ENCODE peak calls at places on chromosomes 13 and 19, in four cellular contexts. One of them, this sample, is unnamed.

GRCh38 chr13:44760434-44760833 is 184.3 kb upstream of the TSC22D1 start:
- DNase-seq in trophoblast cell: peak
- DNase-seq in IMR-90: no peak
- DNase-seq in H9: no peak
- DNase-seq in this sample: no peak

GRCh38 chr13:46340631-46341111 is 46.4 kb downstream of the RUBCNL start:
- DNase-seq in trophoblast cell: peak
- DNase-seq in IMR-90: no peak
- DNase-seq in H9: no peak
- DNase-seq in this sample: no peak

GRCh38 chr19:655691-656090 is 7.3 kb downstream of the RNF126 start:
- DNase-seq in trophoblast cell: no peak
- DNase-seq in IMR-90: no peak
- DNase-seq in H9: no peak
- DNase-seq in this sample: no peak

GRCh38 chr13:49995535-49996165 is 1.2 kb upstream of the TRIM13 start:
- DNase-seq in trophoblast cell: peak
- DNase-seq in IMR-90: no peak
- DNase-seq in H9: no peak
- DNase-seq in this sample: peak

GRCh38 chr13:40518481-40518882 is 148.0 kb downstream of the FOXO1 start:
- DNase-seq in trophoblast cell: peak
- DNase-seq in IMR-90: no peak
- DNase-seq in H9: no peak
- DNase-seq in this sample: peak

GRCh38 chr13:95624020-95624419 is 20.5 kb downstream of the DZIP1 start:
- DNase-seq in trophoblast cell: peak
- DNase-seq in IMR-90: peak
- DNase-seq in H9: peak
- DNase-seq in this sample: peak

GRCh38 chr13:20305587-20305986 is 73.5 kb upstream of the GJB6 start:
- DNase-seq in trophoblast cell: no peak
- DNase-seq in IMR-90: no peak
- DNase-seq in H9: no peak
- DNase-seq in this sample: peak

GRCh38 chr19:57757941-57758340 is 11.3 kb downstream of the ZNF776 start:
- DNase-seq in trophoblast cell: no peak
- DNase-seq in IMR-90: no peak
- DNase-seq in H9: no peak
- DNase-seq in this sample: no peak

GRCh38 chr19:16380943-16381755 is 56.5 kb downstream of the KLF2 start:
- DNase-seq in trophoblast cell: no peak
- DNase-seq in IMR-90: no peak
- DNase-seq in H9: no peak
- DNase-seq in this sample: no peak

GRCh38 chr19:374183-374885 is 29.7 kb upstream of the MIER2 start:
- DNase-seq in trophoblast cell: no peak
- DNase-seq in IMR-90: no peak
- DNase-seq in H9: no peak
- DNase-seq in this sample: no peak

GRCh38 chr19:36939153-36939552 is 23.0 kb downstream of the ZNF568 start:
- DNase-seq in trophoblast cell: peak
- DNase-seq in IMR-90: no peak
- DNase-seq in H9: no peak
- DNase-seq in this sample: peak

GRCh38 chr13:110536006-110536693 is 25.4 kb downstream of the RAB20 start:
- DNase-seq in trophoblast cell: peak
- DNase-seq in IMR-90: no peak
- DNase-seq in H9: no peak
- DNase-seq in this sample: no peak

GRCh38 chr19:22422220-22422619 is at the start of gene ZNF98:
- DNase-seq in trophoblast cell: peak
- DNase-seq in IMR-90: no peak
- DNase-seq in H9: no peak
- DNase-seq in this sample: no peak

GRCh38 chr19:35995655-35995993 is 636 bp downstream of the SDHAF1 start:
- DNase-seq in trophoblast cell: peak
- DNase-seq in IMR-90: peak
- DNase-seq in H9: peak
- DNase-seq in this sample: peak

GRCh38 chr13:93549326-93549855 is 322.8 kb downstream of the GPC6 start:
- DNase-seq in trophoblast cell: no peak
- DNase-seq in IMR-90: no peak
- DNase-seq in H9: no peak
- DNase-seq in this sample: peak

GRCh38 chr13:112131740-112132113 is 64.8 kb downstream of the SOX1 start:
- DNase-seq in trophoblast cell: no peak
- DNase-seq in IMR-90: no peak
- DNase-seq in H9: no peak
- DNase-seq in this sample: no peak

GRCh38 chr19:49512970-49513745 is 697 bp downstream of the FCGRT start:
- DNase-seq in trophoblast cell: no peak
- DNase-seq in IMR-90: no peak
- DNase-seq in H9: peak
- DNase-seq in this sample: peak

GRCh38 chr19:57830071-57830602 is at the start of gene ZNF587B:
- DNase-seq in trophoblast cell: peak
- DNase-seq in IMR-90: peak
- DNase-seq in H9: peak
- DNase-seq in this sample: peak

GRCh38 chr13:60267498-60268202 is 103.9 kb upstream of the DIAPH3 start:
- DNase-seq in trophoblast cell: peak
- DNase-seq in IMR-90: no peak
- DNase-seq in H9: peak
- DNase-seq in this sample: peak

GRCh38 chr19:52724701-52725514 is 9.9 kb downstream of the ZNF611 start:
- DNase-seq in trophoblast cell: peak
- DNase-seq in IMR-90: no peak
- DNase-seq in H9: no peak
- DNase-seq in this sample: no peak
- H3K23ac ChIP-seq in trophoblast cell: no peak
- H3K23ac ChIP-seq in IMR-90: no peak
- H3K23ac ChIP-seq in H9: no peak
- H3K23ac ChIP-seq in this sample: peak

DNA sequence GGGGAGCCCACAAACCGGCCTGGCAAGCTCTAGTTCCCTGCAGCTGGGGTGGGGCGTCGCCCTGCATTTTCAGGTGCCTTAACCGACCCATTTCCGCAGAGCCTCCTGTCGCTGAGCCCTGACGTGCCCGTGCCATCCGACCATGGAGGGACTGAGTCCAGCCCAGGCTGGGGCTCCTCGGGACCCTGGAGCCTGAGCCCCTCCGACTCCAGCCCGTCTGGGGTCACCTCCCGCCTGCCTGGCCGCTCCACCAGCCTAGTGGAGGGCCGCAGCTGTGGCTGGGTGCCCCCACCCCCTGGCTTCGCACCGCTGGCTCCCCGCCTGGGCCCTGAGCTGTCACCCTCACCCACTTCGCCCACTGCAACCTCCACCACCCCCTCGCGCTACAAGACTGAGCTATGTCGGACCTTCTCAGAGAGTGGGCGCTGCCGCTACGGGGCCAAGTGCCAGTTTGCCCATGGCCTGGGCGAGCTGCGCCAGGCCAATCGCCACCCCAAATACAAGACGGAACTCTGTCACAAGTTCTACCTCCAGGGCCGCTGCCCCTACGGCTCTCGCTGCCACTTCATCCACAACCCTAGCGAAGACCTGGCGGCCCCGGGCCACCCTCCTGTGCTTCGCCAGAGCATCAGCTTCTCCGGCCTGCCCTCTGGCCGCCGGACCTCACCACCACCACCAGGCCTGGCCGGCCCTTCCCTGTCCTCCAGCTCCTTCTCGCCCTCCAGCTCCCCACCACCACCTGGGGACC is 1.2 kb downstream of the ZFP36 start:
- DNase-seq in trophoblast cell: peak
- DNase-seq in IMR-90: no peak
- DNase-seq in H9: no peak
- DNase-seq in this sample: no peak
- H3K18ac ChIP-seq in trophoblast cell: peak
- H3K18ac ChIP-seq in IMR-90: no peak
- H3K18ac ChIP-seq in H9: no peak
- H3K18ac ChIP-seq in this sample: peak

GRCh38 chr19:18587962-18588610 is 512 bp upstream of the REX1BD start:
- DNase-seq in trophoblast cell: no peak
- DNase-seq in IMR-90: no peak
- DNase-seq in H9: peak
- DNase-seq in this sample: no peak
- H3K23ac ChIP-seq in trophoblast cell: no peak
- H3K23ac ChIP-seq in IMR-90: peak
- H3K23ac ChIP-seq in H9: no peak
- H3K23ac ChIP-seq in this sample: no peak

GRCh38 chr13:74264333-74264732 is 130.1 kb upstream of the KLF12 start:
- DNase-seq in trophoblast cell: no peak
- DNase-seq in IMR-90: no peak
- DNase-seq in H9: no peak
- DNase-seq in this sample: no peak

GRCh38 chr13:74258951-74259350 is 124.7 kb upstream of the KLF12 start:
- DNase-seq in trophoblast cell: no peak
- DNase-seq in IMR-90: no peak
- DNase-seq in H9: no peak
- DNase-seq in this sample: no peak

GRCh38 chr13:74256969-74257368 is 122.8 kb upstream of the KLF12 start:
- DNase-seq in trophoblast cell: no peak
- DNase-seq in IMR-90: no peak
- DNase-seq in H9: no peak
- DNase-seq in this sample: no peak

DNA sequence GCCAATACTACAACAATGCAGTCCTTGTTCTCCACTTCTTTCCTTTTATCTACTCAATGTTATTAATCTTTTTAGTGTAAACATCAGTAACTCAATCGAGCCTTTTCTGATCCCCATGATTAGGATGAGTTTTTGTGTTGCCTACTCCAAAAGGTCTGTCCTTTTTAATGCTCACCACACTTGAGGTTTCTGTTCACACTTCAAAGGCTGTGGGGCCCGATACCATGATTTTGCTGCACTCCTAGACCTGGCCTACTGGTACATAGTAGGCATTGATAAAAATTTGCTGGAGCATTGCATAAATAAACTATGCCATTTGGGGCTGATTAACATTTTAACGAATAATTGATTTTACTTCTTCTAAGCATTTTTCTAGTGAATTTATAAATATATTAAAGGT is 125.4 kb upstream of the KLF12 start:
- DNase-seq in trophoblast cell: no peak
- DNase-seq in IMR-90: no peak
- DNase-seq in H9: no peak
- DNase-seq in this sample: no peak
- H3K18ac ChIP-seq in trophoblast cell: no peak
- H3K18ac ChIP-seq in IMR-90: no peak
- H3K18ac ChIP-seq in H9: no peak
- H3K18ac ChIP-seq in this sample: no peak

DNA sequence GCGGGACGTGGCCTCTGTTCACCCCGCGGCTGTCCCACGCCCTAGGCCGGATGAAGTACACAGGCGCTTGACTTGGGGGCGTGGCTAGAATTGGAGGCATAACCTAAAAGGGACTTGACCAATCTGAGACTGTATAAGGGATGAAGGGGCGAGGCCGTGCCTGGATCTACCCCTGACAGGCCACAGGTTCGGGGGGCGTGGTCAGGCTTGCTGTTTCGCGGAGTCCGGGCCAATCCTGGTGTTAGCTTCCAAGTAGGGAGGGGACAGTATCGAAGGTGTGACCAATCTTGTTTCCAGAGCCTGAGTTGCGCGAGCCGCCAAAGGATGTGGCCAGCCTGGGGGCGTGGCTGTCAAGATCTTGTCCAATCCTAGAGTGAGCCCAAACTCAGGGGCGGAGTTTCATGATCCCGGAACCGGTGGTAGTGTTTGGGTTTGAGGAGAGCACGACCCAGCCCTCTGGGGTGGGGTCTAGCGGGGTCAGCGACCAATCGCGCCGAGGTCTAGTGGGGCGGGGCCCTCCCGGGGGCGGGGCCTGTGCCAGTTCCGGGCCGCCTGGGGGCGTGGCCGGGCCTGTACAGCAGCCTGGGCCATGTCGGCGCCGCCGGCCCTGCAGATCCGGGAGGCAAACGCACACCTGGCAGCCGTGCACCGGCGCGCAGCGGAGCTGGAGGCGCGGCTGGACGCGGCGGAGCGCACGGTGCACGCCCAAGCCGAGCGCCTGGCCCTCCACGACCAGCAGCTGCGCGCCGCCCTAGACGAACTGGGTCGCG is at the start of gene VMAC:
- DNase-seq in trophoblast cell: peak
- DNase-seq in IMR-90: peak
- DNase-seq in H9: peak
- DNase-seq in this sample: peak
- H3K23ac ChIP-seq in trophoblast cell: no peak
- H3K23ac ChIP-seq in IMR-90: peak
- H3K23ac ChIP-seq in H9: no peak
- H3K23ac ChIP-seq in this sample: no peak

DNA sequence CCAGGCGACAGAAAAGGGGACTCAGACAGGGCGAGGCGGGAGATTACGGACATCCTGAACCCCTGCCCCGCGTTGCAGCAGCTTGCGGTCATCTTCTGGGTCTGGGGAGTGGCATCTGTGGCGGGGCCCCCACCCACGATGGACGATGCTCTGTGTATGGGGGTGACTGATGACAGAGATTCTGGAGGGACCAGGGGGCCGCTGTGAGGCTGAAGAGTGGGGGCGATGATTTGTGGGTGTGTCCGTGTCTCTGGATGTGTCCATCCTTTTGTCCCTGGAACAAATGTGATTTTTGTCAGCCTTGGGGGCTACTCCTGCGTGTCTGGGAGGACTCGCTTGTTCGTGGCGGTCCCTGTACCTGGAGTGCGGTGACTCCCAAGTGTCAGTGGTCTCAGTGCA is 17.7 kb downstream of the ZNF77 start:
- DNase-seq in trophoblast cell: no peak
- DNase-seq in IMR-90: no peak
- DNase-seq in H9: no peak
- DNase-seq in this sample: no peak
- H3K18ac ChIP-seq in trophoblast cell: no peak
- H3K18ac ChIP-seq in IMR-90: no peak
- H3K18ac ChIP-seq in H9: no peak
- H3K18ac ChIP-seq in this sample: no peak